ENCODE peak calls at places on chromosomes 5 and 9, in ten cellular contexts. M, X, V, C, U, F, D, Y, W and K are unnamed samples.

GRCh38 chr5:73388371-73388684 is 60.2 kb downstream of the FOXD1 start:
- DNase-seq in M (no peak), X (peak; percentile 63), V (no peak), C (no peak), U (no peak), F (no peak), D (no peak), Y (no peak), W (peak; percentile 46), K (no peak)

GRCh38 chr5:33257807-33258491 is 182.8 kb upstream of the TARS1 start:
- DNase-seq in M (no peak), X (peak; percentile 89), V (no peak), C (peak; percentile 73), U (peak; percentile 56), F (no peak), D (no peak), Y (no peak), W (peak; percentile 83), K (peak; percentile 34)

GRCh38 chr9:114030364-114030763 is 47.7 kb downstream of the AMBP start:
- DNase-seq in M (peak; percentile 56), X (no peak), V (peak; percentile 27), C (no peak), U (no peak), F (no peak), D (no peak), Y (no peak), W (no peak), K (no peak)

GRCh38 chr9:112059980-112060348 is 115.1 kb downstream of the SUSD1 start:
- DNase-seq in M (no peak), X (no peak), V (no peak), C (no peak), U (no peak), F (no peak), D (no peak), Y (no peak), W (no peak), K (no peak)

GRCh38 chr5:5373351-5374033 is 49.0 kb upstream of the ICE1 start:
- DNase-seq in M (no peak), X (no peak), V (no peak), C (no peak), U (no peak), F (no peak), D (no peak), Y (no peak), W (no peak), K (no peak)

GRCh38 chr5:1749346-1750124 is 50.1 kb downstream of the MRPL36 start:
- DNase-seq in M (peak; percentile 53), X (no peak), V (no peak), C (no peak), U (no peak), F (no peak), D (no peak), Y (no peak), W (no peak), K (no peak)

GRCh38 chr9:129383005-129383414 is 204.9 kb upstream of the IER5L start:
- DNase-seq in M (no peak), X (no peak), V (peak; percentile 89), C (peak; percentile 77), U (peak; percentile 93), F (no peak), D (no peak), Y (no peak), W (no peak), K (no peak)

GRCh38 chr5:88452820-88453219 is 184.2 kb upstream of the TMEM161B start:
- DNase-seq in M (no peak), X (peak; percentile 4), V (no peak), C (no peak), U (no peak), F (no peak), D (no peak), Y (no peak), W (peak; percentile 1), K (no peak)

GRCh38 chr5:119315516-119315949 is 40.3 kb upstream of the TNFAIP8 start:
- DNase-seq in M (peak; percentile 77), X (no peak), V (no peak), C (peak; percentile 61), U (peak; percentile 67), F (peak; percentile 34), D (peak; percentile 75), Y (no peak), W (no peak), K (no peak)